ENCODE peak calls at places on chromosomes 1 and 21, in five cellular contexts. X, Z, R, S and G are unnamed samples.
A peak's percentile ranks its signal among the peaks of the same experiment; 100 is the strongest.

GRCh38 chr1:90964444-90965035 is 57.3 kb downstream of the ZNF644 start:
- DNase-seq in X (no peak), Z (no peak), R (no peak), S (no peak), G (no peak)

GRCh38 chr1:153957744-153958110 is 685 bp downstream of the CRTC2 start:
- DNase-seq in X (no peak), Z (no peak), R (no peak), S (no peak), G (no peak)

GRCh38 chr1:153355445-153356071 is 2.1 kb upstream of the S100A9 start:
- DNase-seq in X (peak; percentile 86), Z (no peak), R (no peak), S (peak; percentile 90), G (peak; percentile 87)

GRCh38 chr1:20483833-20484525 is 2.0 kb downstream of the CAMK2N1 start:
- DNase-seq in X (no peak), Z (no peak), R (no peak), S (no peak), G (peak; percentile 48)

GRCh38 chr1:101174722-101175121 is 62.1 kb upstream of the S1PR1 start:
- DNase-seq in X (no peak), Z (no peak), R (no peak), S (no peak), G (no peak)

GRCh38 chr1:89085781-89086180 is 20.8 kb upstream of the GBP1 start:
- DNase-seq in X (no peak), Z (peak; percentile 24), R (no peak), S (no peak), G (no peak)

GRCh38 chr21:36756527-36756926 is 57.6 kb downstream of the SIM2 start:
- DNase-seq in X (no peak), Z (no peak), R (no peak), S (no peak), G (no peak)

GRCh38 chr1:33153650-33154049 is 28.2 kb downstream of the TRIM62 start:
- DNase-seq in X (no peak), Z (no peak), R (no peak), S (no peak), G (no peak)

GRCh38 chr21:31911138-31911907 is 38.5 kb downstream of the HUNK start:
- DNase-seq in X (no peak), Z (no peak), R (no peak), S (no peak), G (no peak)

GRCh38 chr21:45253180-45253579 is 34.5 kb downstream of the POFUT2 start:
- DNase-seq in X (no peak), Z (no peak), R (no peak), S (no peak), G (no peak)

GRCh38 chr21:32611471-32611997 is 643 bp downstream of the CFAP298 start:
- DNase-seq in X (no peak), Z (peak; percentile 30), R (no peak), S (peak; percentile 58), G (peak; percentile 73)

GRCh38 chr1:221102206-221102605 is 223.0 kb downstream of the HLX start:
- DNase-seq in X (no peak), Z (no peak), R (no peak), S (no peak), G (no peak)

GRCh38 chr1:247145279-247145678 is 26.5 kb downstream of the ZNF124 start:
- DNase-seq in X (no peak), Z (no peak), R (no peak), S (no peak), G (no peak)

GRCh38 chr1:247147781-247148180 is 24.0 kb downstream of the ZNF124 start:
- DNase-seq in X (no peak), Z (no peak), R (no peak), S (no peak), G (no peak)

GRCh38 chr1:247146671-247147070 is 25.1 kb downstream of the ZNF124 start:
- DNase-seq in X (no peak), Z (no peak), R (no peak), S (no peak), G (no peak)
- TF ChIP-seq CTCF in X (no peak), Z (no peak), R (no peak), S (no peak), G (no peak)

GRCh38 chr1:38191451-38191850 is 144.9 kb upstream of the POU3F1 start:
- DNase-seq in X (no peak), Z (no peak), R (no peak), S (no peak), G (no peak)
- H3K27me3 ChIP-seq in X (peaks cover 16% of the 10 kb centered on the region), Z (no peaks in the 10 kb centered on the region), R (peaks cover 12% of the 10 kb centered on the region), S (no peaks in the 10 kb centered on the region), G (no peaks in the 10 kb centered on the region)

GRCh38 chr1:8462298-8462946 is 144.5 kb downstream of the SLC45A1 start:
- DNase-seq in X (no peak), Z (no peak), R (no peak), S (no peak), G (peak; percentile 65)

GRCh38 chr1:8458607-8459006 is 140.7 kb downstream of the SLC45A1 start:
- DNase-seq in X (no peak), Z (no peak), R (no peak), S (no peak), G (no peak)

GRCh38 chr1:8460132-8460544 is 142.2 kb downstream of the SLC45A1 start:
- DNase-seq in X (no peak), Z (no peak), R (no peak), S (no peak), G (no peak)

GRCh38 chr1:8461341-8462110 is 143.6 kb downstream of the SLC45A1 start:
- DNase-seq in X (no peak), Z (no peak), R (no peak), S (no peak), G (no peak)

GRCh38 chr1:8460784-8461183 is 142.9 kb downstream of the SLC45A1 start:
- DNase-seq in X (no peak), Z (no peak), R (no peak), S (no peak), G (no peak)
- H3K27ac ChIP-seq in X (no peak overlapping the region), Z (no peak overlapping the region), R (no peak overlapping the region), S (peak overlapping the region; percentile 75), G (peak overlapping the region; percentile 81)

GRCh38 chr1:154972213-154972516 is 1.6 kb upstream of the SHC1 start:
- DNase-seq in X (no peak), Z (no peak), R (no peak), S (no peak), G (no peak)

GRCh38 chr1:154972517-154973343 is 1.8 kb upstream of the CKS1B start:
- DNase-seq in X (no peak), Z (peak; percentile 74), R (peak; percentile 88), S (peak; percentile 82), G (peak; percentile 89)

GRCh38 chr1:154974808-154975408 is 427 bp downstream of the CKS1B start:
- DNase-seq in X (peak; percentile 96), Z (peak; percentile 94), R (peak; percentile 98), S (peak; percentile 95), G (peak; percentile 97)

GRCh38 chr1:154974086-154974807 is at the start of gene CKS1B:
- DNase-seq in X (peak; percentile 97), Z (peak; percentile 96), R (peak; percentile 99), S (peak; percentile 97), G (peak; percentile 95)

GRCh38 chr1:154973344-154974085 is 966 bp upstream of the CKS1B start:
- DNase-seq in X (peak; percentile 96), Z (peak; percentile 99), R (peak; percentile 100), S (peak; percentile 98), G (peak; percentile 98)
- TF ChIP-seq CTCF in X (no peak), Z (peak; percentile 42), R (peak; percentile 7), S (no peak), G (peak; percentile 6)

DNA sequence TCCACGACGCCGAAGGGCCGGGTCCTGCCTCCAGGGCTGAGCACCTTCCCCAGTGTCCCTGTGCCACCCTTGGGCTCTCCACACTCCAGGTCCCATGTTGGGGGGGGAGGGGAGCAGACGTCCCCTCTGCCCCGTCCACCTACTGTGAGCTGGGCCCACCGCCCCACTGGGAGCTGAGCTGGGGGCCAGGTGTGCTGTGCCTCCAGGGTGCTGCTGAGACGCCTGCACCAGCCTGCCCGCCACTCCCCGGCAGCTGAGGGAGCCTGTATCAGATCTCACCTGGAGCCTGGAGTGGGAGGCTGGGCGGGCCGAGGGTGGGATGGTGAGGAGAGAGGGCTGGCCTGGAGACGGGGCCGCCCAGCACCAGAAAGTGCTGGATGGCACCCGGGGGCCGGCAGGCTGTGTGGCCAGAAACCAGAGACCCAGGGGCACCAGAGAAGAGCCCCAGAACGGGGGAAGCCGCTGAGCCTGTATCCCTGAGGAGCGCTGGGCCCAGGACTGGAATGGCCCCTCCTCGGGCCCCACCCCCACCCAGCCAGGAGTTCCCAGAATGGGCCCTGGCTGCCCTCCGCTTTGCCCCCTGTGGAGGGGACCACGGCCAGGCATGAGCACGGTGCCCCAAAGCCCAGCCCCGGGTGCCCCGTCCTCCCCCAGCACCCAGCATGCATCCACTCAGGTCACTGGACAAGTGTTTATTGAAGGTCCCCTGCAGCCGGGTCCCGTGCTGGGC is 3.4 kb downstream of the TNFRSF18 start:
- DNase-seq in X (peak; percentile 53), Z (no peak), R (no peak), S (peak; percentile 41), G (no peak)
- H3K27me3 ChIP-seq in X (peaks cover 47% of the 10 kb centered on the region), Z (peaks cover 28% of the 10 kb centered on the region), R (peaks cover 38% of the 10 kb centered on the region), S (peaks cover 65% of the 10 kb centered on the region), G (peaks cover 29% of the 10 kb centered on the region)

GRCh38 chr21:29208666-29209059 is 78.2 kb downstream of the MAP3K7CL start:
- DNase-seq in X (no peak), Z (no peak), R (no peak), S (no peak), G (no peak)
- H3K27ac ChIP-seq in X (no peak overlapping the region), Z (no peak overlapping the region), R (peak overlapping the region; percentile 36), S (peak overlapping the region; percentile 38), G (peak overlapping the region; percentile 56)

DNA sequence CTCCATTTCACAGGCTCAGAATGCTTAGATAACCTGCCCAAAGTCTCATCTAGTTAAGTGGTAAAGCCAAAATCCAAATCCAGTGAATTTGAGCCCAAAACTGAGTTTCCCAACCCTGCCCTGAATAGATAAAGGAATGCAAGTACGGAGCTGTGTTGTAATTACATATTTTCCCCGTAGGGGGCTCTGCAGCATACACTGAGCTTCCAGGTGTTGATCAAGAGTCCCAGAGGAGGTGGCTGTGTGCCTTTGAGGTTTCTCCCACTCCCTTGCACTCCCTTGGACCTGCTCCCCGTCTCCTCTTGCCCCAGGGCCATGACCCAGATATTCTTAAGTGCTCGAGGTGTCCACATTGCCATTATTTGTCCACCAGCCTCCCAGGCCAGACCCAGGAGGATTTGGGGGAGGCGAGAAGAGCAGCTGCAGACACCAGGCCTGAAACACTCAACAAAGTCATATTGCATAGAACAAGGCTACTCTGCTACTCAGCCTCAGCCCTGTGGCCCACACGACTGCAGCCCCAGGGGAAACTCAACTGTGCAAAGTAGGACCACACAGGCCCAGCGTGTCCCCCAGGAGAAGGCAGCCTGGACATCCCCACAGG is 18.4 kb upstream of the LY9 start:
- DNase-seq in X (no peak), Z (peak; percentile 54), R (no peak), S (no peak), G (no peak)
- TF ChIP-seq CTCF in X (no peak), Z (peak; percentile 64), R (no peak), S (peak; percentile 58), G (peak; percentile 58)